ENCODE peak calls at places on chromosomes 3 and 15, in five cellular contexts. K is WERI-Rb-1, O is spleen, G is SJCRH30, S is PC-9. T is an unnamed sample. For H3K27me3, the result is how much of the 10 kb centered on the place peaks cover.

GRCh38 chr15:93929375-93930094 is 301.8 kb upstream of the MCTP2 start:
- DNase-seq in K (no peak), O (no peak), G (peak), S (no peak), T (peak)

GRCh38 chr3:144424606-144425005 is 453.0 kb downstream of the DIPK2A start:
- DNase-seq in K (no peak), O (no peak), G (no peak), S (no peak), T (no peak)

GRCh38 chr3:149777414-149778214 is 14.7 kb downstream of the ANKUB1 start:
- DNase-seq in K (no peak), O (no peak), G (no peak), S (no peak), T (no peak)

GRCh38 chr15:44788748-44789147 is 52.4 kb downstream of the TRIM69 start:
- DNase-seq in K (no peak), O (no peak), G (no peak), S (no peak), T (no peak)

GRCh38 chr3:183224180-183224579 is 28.9 kb upstream of the B3GNT5 start:
- DNase-seq in K (no peak), O (no peak), G (no peak), S (no peak), T (no peak)

GRCh38 chr15:57015897-57016296 is 97.5 kb downstream of the TCF12 start:
- DNase-seq in K (no peak), O (no peak), G (no peak), S (peak), T (no peak)

GRCh38 chr3:186719945-186720739 is 3.0 kb downstream of the KNG1 start:
- DNase-seq in K (no peak), O (no peak), G (no peak), S (no peak), T (no peak)

GRCh38 chr3:151282921-151283320 is 4.6 kb upstream of the P2RY14 start:
- DNase-seq in K (no peak), O (no peak), G (no peak), S (peak), T (no peak)

GRCh38 chr15:78406016-78406590 is 31.9 kb upstream of the IREB2 start:
- DNase-seq in K (no peak), O (no peak), G (no peak), S (no peak), T (peak)

GRCh38 chr15:100761253-100761935 is 118.2 kb upstream of the ALDH1A3 start:
- DNase-seq in K (no peak), O (peak), G (no peak), S (no peak), T (no peak)

GRCh38 chr3:19645093-19645492 is 288.9 kb downstream of the EFHB start:
- DNase-seq in K (no peak), O (no peak), G (no peak), S (no peak), T (no peak)

GRCh38 chr3:152302521-152303021 is 33.8 kb downstream of the MBNL1 start:
- DNase-seq in K (no peak), O (no peak), G (peak), S (no peak), T (peak)

GRCh38 chr3:107987036-107987557 is 103.7 kb downstream of the CD47 start:
- DNase-seq in K (no peak), O (no peak), G (no peak), S (peak), T (peak)

GRCh38 chr3:11803977-11804903 is 42.4 kb downstream of the TAMM41 start:
- DNase-seq in K (peak), O (no peak), G (peak), S (peak), T (no peak)

GRCh38 chr3:87062685-87063084 is 71.7 kb upstream of the VGLL3 start:
- DNase-seq in K (no peak), O (no peak), G (no peak), S (no peak), T (no peak)

GRCh38 chr3:156382458-156383346 is 172.2 kb downstream of the SSR3 start:
- DNase-seq in K (peak), O (no peak), G (peak), S (no peak), T (no peak)

GRCh38 chr3:66822059-66823009 is 175.8 kb upstream of the KBTBD8 start:
- DNase-seq in K (peak), O (no peak), G (no peak), S (no peak), T (no peak)

GRCh38 chr3:169575381-169575780 is 88.1 kb downstream of the MECOM start:
- DNase-seq in K (no peak), O (no peak), G (peak), S (no peak), T (no peak)

GRCh38 chr15:43943511-43943910 is 116.7 kb downstream of the WDR76 start:
- DNase-seq in K (no peak), O (no peak), G (no peak), S (no peak), T (no peak)

GRCh38 chr3:16884084-16884747 is 539 bp upstream of the PLCL2 start:
- DNase-seq in K (peak), O (peak), G (no peak), S (no peak), T (peak)

GRCh38 chr3:107574650-107575049 is 51.9 kb downstream of the BBX start:
- DNase-seq in K (no peak), O (no peak), G (no peak), S (no peak), T (no peak)

GRCh38 chr3:196969001-196969659 is 497 bp upstream of the PIGZ start:
- DNase-seq in K (no peak), O (peak), G (peak), S (no peak), T (no peak)

GRCh38 chr3:127208483-127209100 is 15.7 kb downstream of the PRR23E start:
- DNase-seq in K (no peak), O (peak), G (peak), S (no peak), T (no peak)

GRCh38 chr3:127407026-127407939 is 119.4 kb upstream of the PRR20G start:
- DNase-seq in K (no peak), O (peak), G (no peak), S (no peak), T (no peak)

GRCh38 chr3:114878119-114878839 is 268.8 kb downstream of the ZBTB20 start:
- DNase-seq in K (no peak), O (no peak), G (no peak), S (no peak), T (no peak)

GRCh38 chr3:53506110-53506762 is 11.8 kb downstream of the CACNA1D start:
- DNase-seq in K (no peak), O (no peak), G (no peak), S (no peak), T (no peak)

GRCh38 chr3:131716007-131716406 is 213.2 kb upstream of the MRPL3 start:
- DNase-seq in K (no peak), O (no peak), G (no peak), S (no peak), T (no peak)

GRCh38 chr3:135504084-135504685 is 461.3 kb upstream of the PPP2R3A start:
- DNase-seq in K (no peak), O (no peak), G (no peak), S (no peak), T (no peak)

GRCh38 chr3:61172684-61173083 is 78.6 kb downstream of the FHIT start:
- DNase-seq in K (peak), O (no peak), G (no peak), S (no peak), T (no peak)

GRCh38 chr3:142447308-142447851 is 457 bp downstream of the XRN1 start:
- DNase-seq in K (no peak), O (peak), G (peak), S (no peak), T (peak)

GRCh38 chr15:88900309-88900981 is 5.1 kb upstream of the HAPLN3 start:
- DNase-seq in K (no peak), O (no peak), G (no peak), S (peak), T (no peak)

GRCh38 chr3:76040946-76041345 is 255.6 kb upstream of the ZNF717 start:
- DNase-seq in K (no peak), O (no peak), G (no peak), S (no peak), T (no peak)

GRCh38 chr3:139151530-139151929 is 106.8 kb upstream of the PRR23C start:
- DNase-seq in K (no peak), O (no peak), G (no peak), S (no peak), T (no peak)

GRCh38 chr3:147298511-147298982 is 107.8 kb downstream of the ZIC4 start:
- DNase-seq in K (no peak), O (no peak), G (peak), S (peak), T (no peak)

GRCh38 chr3:72661115-72661457 is 187.2 kb downstream of the SHQ1 start:
- DNase-seq in K (no peak), O (no peak), G (peak), S (peak), T (peak)

GRCh38 chr3:134087046-134087974 is 57.6 kb upstream of the SLCO2A1 start:
- DNase-seq in K (no peak), O (peak), G (no peak), S (peak), T (no peak)

DNA sequence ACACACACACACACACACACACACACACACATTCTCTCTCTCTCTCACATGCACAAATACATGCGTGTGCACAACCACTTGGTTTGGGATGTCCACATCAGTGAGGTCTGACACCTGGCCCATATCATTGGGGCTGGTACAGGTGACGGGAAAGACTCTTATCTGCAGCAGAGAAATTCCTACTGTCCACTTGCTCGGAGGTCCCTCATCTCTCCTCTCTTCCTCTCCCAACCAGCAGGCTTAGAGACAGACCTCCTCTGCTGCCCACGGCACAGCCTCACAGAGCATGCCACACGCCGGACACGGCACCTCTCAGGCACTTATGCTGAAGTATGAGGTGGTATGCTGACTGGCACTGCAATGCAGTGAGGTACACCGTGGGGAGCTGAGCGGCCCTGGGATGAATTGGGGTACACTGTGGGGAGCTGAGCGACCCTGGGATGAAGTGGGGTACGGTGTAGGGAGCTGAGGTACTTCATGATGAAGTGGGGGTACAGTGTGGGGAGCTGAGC is 41.7 kb downstream of the MAGEF1 start:
- DNase-seq in K (no peak), O (no peak), G (no peak), S (no peak), T (no peak)
- H3K27ac ChIP-seq in K (no peak), O (no peak), G (no peak), S (no peak), T (no peak)

GRCh38 chr15:60184579-60184978 is 180.5 kb downstream of the FOXB1 start:
- DNase-seq in K (no peak), O (no peak), G (no peak), S (no peak), T (no peak)
- H3K27me3 ChIP-seq in K (under half), O (under half), G (under half), S (under half), T (under half)

DNA sequence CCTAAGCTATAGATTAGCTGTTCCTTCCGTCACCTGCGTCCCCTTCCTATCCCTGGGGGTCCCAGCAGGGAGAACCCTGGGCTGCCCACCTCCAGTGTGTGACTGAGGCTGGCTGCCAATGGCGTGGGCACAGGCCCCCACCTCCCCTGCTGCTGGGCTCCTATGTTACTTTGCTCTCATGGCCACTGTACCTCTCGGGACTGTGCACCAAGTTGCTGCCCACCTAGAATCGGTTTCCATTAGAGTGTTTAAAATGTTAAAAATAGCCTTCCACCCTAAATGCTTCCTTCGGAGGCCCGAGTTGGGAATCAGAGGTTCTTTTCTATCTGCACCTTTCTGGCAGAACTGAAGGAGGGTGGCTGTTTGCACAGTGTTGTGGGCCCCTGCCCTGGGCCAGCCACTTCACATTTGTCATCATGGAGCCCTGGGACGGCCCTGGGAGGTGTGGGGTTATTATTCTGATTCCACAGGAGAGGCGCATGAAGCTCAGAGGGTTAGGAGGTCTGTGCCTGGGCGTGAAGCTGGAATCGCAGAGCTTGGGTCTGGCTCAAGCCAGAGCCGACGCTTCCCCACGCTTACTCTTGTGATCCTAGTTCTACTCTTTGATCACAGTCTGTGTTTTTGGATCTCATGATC is 29.1 kb downstream of the IRAK2 start:
- DNase-seq in K (no peak), O (peak), G (no peak), S (no peak), T (no peak)
- H3K27ac ChIP-seq in K (no peak), O (peak), G (no peak), S (peak), T (peak)

DNA sequence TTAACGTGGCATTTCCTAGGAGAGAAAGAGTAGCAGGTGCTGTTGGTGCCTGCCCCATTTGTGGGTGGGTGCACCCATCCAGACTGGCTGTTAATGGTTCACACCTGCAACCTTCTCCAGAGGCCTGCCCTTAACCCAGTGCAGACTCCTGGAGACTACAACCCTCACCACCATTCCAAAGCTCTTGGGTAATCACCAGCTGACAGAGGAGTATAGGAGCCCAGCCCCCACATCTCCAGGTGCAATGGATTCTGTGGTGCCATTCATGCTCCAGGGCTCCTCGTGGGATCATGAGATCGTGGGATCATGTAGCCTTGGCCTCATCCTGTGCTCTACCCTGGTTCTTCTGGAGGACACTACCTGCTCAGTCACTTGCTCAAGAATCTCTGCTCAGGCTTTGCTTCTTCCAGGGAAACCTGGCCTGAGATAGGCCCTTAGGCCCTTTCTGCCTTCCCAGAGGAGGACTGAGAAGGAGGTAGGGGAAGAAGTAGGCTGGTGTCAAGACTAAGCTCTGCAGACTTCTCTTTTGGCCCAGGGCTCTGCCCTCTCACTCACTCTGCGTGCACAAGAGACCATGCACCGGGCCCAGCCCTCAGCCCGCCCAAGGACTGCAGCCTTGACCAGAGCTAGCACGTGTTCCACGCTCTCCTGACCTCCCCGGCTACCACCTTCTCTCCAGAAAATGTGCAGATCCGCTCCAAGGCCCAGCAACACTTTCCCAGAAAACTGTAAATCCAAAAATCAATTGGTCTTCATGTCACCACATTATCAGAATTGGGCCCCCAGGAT is 60.0 kb downstream of the SEMA5B start:
- DNase-seq in K (no peak), O (no peak), G (no peak), S (no peak), T (no peak)
- H3K27me3 ChIP-seq in K (under half), O (under half), G (under half), S (under half), T (under half)

GRCh38 chr3:52086939-52087675 is 30.7 kb upstream of the DUSP7 start:
- DNase-seq in K (peak), O (peak), G (no peak), S (no peak), T (peak)

GRCh38 chr3:52090131-52090548 is 33.8 kb upstream of the DUSP7 start:
- DNase-seq in K (no peak), O (peak), G (peak), S (no peak), T (peak)

GRCh38 chr3:52087728-52088127 is 31.4 kb upstream of the DUSP7 start:
- DNase-seq in K (no peak), O (peak), G (no peak), S (no peak), T (peak)

GRCh38 chr3:52089691-52090090 is 33.3 kb upstream of the DUSP7 start:
- DNase-seq in K (no peak), O (no peak), G (no peak), S (no peak), T (peak)

GRCh38 chr3:52088445-52089367 is 32.3 kb upstream of the DUSP7 start:
- DNase-seq in K (peak), O (peak), G (peak), S (no peak), T (peak)
- H3K27ac ChIP-seq in K (peak), O (peak), G (peak), S (no peak), T (no peak)

DNA sequence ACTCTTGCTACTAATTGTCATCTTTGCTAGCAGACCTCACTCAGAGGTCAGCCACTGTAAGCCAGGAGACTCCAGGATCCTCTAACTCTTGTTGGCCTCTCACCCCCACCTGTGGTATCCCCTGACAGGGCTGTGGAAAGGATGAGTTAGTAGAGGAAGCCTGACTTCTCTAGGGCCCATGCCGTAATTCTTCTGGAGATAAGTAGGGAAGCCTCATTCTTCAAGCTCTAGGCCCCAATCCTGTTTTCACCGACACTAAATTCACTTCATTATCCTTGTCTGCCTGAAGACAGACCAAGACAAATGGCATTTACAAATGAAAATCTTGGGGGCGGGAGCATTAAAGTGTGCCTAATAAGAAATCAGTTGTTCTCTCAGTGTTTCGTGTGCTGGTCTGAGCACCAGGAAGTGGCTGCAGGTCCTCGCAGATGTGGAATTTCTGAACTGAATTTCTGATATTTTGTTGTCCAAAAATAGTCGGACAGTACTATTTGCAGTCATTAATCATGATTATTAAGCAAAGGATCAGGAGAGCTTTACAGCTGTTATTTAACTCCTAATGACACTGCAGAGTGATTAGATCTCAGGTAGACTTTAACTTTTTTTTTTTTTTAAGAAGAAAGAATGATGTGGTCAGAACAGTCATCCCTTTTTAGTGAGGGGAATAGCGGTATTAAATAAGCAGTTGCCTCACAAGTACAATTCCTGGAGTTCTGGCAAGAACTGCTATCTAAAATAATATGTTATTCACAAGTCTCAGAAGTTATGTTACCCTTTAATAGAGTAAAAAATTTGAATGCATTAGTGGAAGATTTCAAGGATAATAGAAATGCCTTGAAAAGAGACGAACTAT is 58.3 kb downstream of the RBMS3 start:
- DNase-seq in K (peak), O (no peak), G (peak), S (no peak), T (no peak)
- H3K27me3 ChIP-seq in K (under half), O (under half), G (under half), S (under half), T (under half)